ENCODE peak calls at places on chromosomes 7 and 10, in five cellular contexts. B, J, W, A and P are unnamed samples.
A peak's percentile ranks its signal among the peaks of the same experiment; 100 is the strongest.

GRCh38 chr10:62352356-62352963 is 21.7 kb upstream of the ZNF365 start:
- DNase-seq in B (no peak), J (peak; percentile 33), W (peak; percentile 62), A (no peak), P (peak; percentile 29)

GRCh38 chr7:99102809-99103690 is 40.9 kb downstream of the SMURF1 start:
- DNase-seq in B (no peak), J (peak; percentile 61), W (peak; percentile 63), A (no peak), P (no peak)

GRCh38 chr7:130367088-130367755 is 13.1 kb upstream of the CPA1 start:
- DNase-seq in B (no peak), J (peak; percentile 40), W (no peak), A (no peak), P (no peak)

GRCh38 chr7:116952640-116953371 is 495 bp upstream of the ST7 start:
- DNase-seq in B (no peak), J (no peak), W (no peak), A (no peak), P (no peak)

GRCh38 chr7:102431617-102432298 is 1.6 kb upstream of the ORAI2 start:
- DNase-seq in B (no peak), J (peak; percentile 53), W (peak; percentile 57), A (peak; percentile 71), P (peak; percentile 32)

GRCh38 chr7:99622596-99622995 is 5.8 kb downstream of the ZSCAN25 start:
- DNase-seq in B (no peak), J (no peak), W (no peak), A (no peak), P (no peak)

GRCh38 chr10:34854147-34854601 is 39.1 kb upstream of the PARD3 start:
- DNase-seq in B (peak; percentile 10), J (no peak), W (no peak), A (no peak), P (peak; percentile 78)

GRCh38 chr10:89391882-89392756 is at the start of gene IFIT1:
- DNase-seq in B (peak; percentile 92), J (no peak), W (peak; percentile 25), A (peak; percentile 56), P (peak; percentile 86)

GRCh38 chr10:53754851-53755250 is 982.3 kb upstream of the MBL2 start:
- DNase-seq in B (no peak), J (no peak), W (no peak), A (no peak), P (peak; percentile 2)

GRCh38 chr7:462173-463103 is 57.2 kb downstream of the PDGFA start:
- DNase-seq in B (no peak), J (no peak), W (no peak), A (no peak), P (no peak)